ENCODE peak calls at places on chromosomes 11 and 22, in six cellular contexts. I, F, P, S, G and T are unnamed samples.

GRCh38 chr22:37696657-37697539 is at the start of gene TRIOBP:
- DNase-seq in I (peak), F (peak), P (peak), S (peak), G (peak), T (peak)

GRCh38 chr22:49960967-49961600 is 512 bp downstream of the PIM3 start:
- DNase-seq in I (no peak), F (no peak), P (peak), S (no peak), G (no peak), T (peak)

GRCh38 chr22:17997456-17997855 is 26.9 kb downstream of the MICAL3 start:
- DNase-seq in I (no peak), F (no peak), P (no peak), S (no peak), G (no peak), T (no peak)

GRCh38 chr11:78920329-78920728 is 345.7 kb upstream of the NARS2 start:
- DNase-seq in I (no peak), F (no peak), P (no peak), S (no peak), G (no peak), T (no peak)

GRCh38 chr11:60389279-60389910 is 6.9 kb upstream of the MS4A14 start:
- DNase-seq in I (no peak), F (no peak), P (no peak), S (no peak), G (no peak), T (no peak)

GRCh38 chr11:10693509-10694071 is at the start of gene IRAG1:
- DNase-seq in I (no peak), F (no peak), P (no peak), S (no peak), G (peak), T (no peak)

GRCh38 chr11:118789501-118790356 is 1.2 kb downstream of the DDX6 start:
- DNase-seq in I (peak), F (no peak), P (no peak), S (peak), G (no peak), T (peak)

GRCh38 chr22:37504964-37505363 is 14.3 kb downstream of the CARD10 start:
- DNase-seq in I (no peak), F (no peak), P (no peak), S (no peak), G (no peak), T (no peak)

GRCh38 chr11:44066732-44067131 is 662 bp downstream of the ACCS start:
- DNase-seq in I (no peak), F (no peak), P (no peak), S (peak), G (no peak), T (peak)

GRCh38 chr11:86183694-86184093 is 60.9 kb upstream of the EED start:
- DNase-seq in I (no peak), F (peak), P (no peak), S (no peak), G (no peak), T (peak)

GRCh38 chr22:20536590-20537324 is 29.3 kb downstream of the MED15 start:
- DNase-seq in I (no peak), F (no peak), P (no peak), S (no peak), G (no peak), T (no peak)

GRCh38 chr11:63445720-63446119 is 45.2 kb downstream of the PLAAT5 start:
- DNase-seq in I (no peak), F (no peak), P (no peak), S (no peak), G (no peak), T (no peak)

GRCh38 chr22:31140746-31141145 is 438 bp upstream of the PLA2G3 start:
- DNase-seq in I (no peak), F (no peak), P (no peak), S (no peak), G (peak), T (no peak)

GRCh38 chr11:121889168-121889567 is 226.8 kb downstream of the BLID start:
- DNase-seq in I (no peak), F (no peak), P (no peak), S (no peak), G (no peak), T (no peak)

GRCh38 chr11:119479685-119480275 is 56.8 kb upstream of the THY1 start:
- DNase-seq in I (no peak), F (no peak), P (no peak), S (peak), G (peak), T (peak)

GRCh38 chr22:28955817-28956216 is 72.4 kb downstream of the ZNRF3 start:
- DNase-seq in I (peak), F (peak), P (no peak), S (no peak), G (no peak), T (no peak)

GRCh38 chr11:93169950-93170561 is 27.7 kb downstream of the SLC36A4 start:
- DNase-seq in I (no peak), F (no peak), P (no peak), S (no peak), G (no peak), T (no peak)

GRCh38 chr11:67538306-67538705 is 15.1 kb upstream of the CABP2 start:
- DNase-seq in I (no peak), F (no peak), P (no peak), S (no peak), G (no peak), T (no peak)

GRCh38 chr11:64121637-64122410 is 44.1 kb downstream of the MACROD1 start:
- DNase-seq in I (no peak), F (no peak), P (no peak), S (peak), G (no peak), T (no peak)

GRCh38 chr22:33083212-33083611 is 25.0 kb upstream of the SYN3 start:
- DNase-seq in I (no peak), F (no peak), P (no peak), S (no peak), G (no peak), T (no peak)

GRCh38 chr11:107689317-107690202 is 22.3 kb downstream of the SLN start:
- DNase-seq in I (peak), F (peak), P (peak), S (peak), G (peak), T (peak)

GRCh38 chr11:128956401-128957203 is 13.9 kb upstream of the TP53AIP1 start:
- DNase-seq in I (peak), F (no peak), P (no peak), S (peak), G (no peak), T (peak)

GRCh38 chr11:6586434-6587359 is 16.7 kb downstream of the RRP8 start:
- DNase-seq in I (no peak), F (no peak), P (no peak), S (no peak), G (peak), T (no peak)

GRCh38 chr11:64681171-64681570 is 41.8 kb downstream of the NRXN2 start:
- DNase-seq in I (no peak), F (no peak), P (no peak), S (no peak), G (no peak), T (no peak)

GRCh38 chr11:2173150-2173693 is 1.6 kb upstream of the TH start:
- DNase-seq in I (no peak), F (no peak), P (no peak), S (no peak), G (no peak), T (no peak)

GRCh38 chr11:17076517-17077239 is 789 bp downstream of the RPS13 start:
- DNase-seq in I (no peak), F (no peak), P (no peak), S (no peak), G (no peak), T (no peak)

GRCh38 chr11:113014262-113014661 is 53.0 kb downstream of the NCAM1 start:
- DNase-seq in I (no peak), F (no peak), P (no peak), S (no peak), G (no peak), T (no peak)

GRCh38 chr11:66467756-66468155 is 1.1 kb downstream of the PELI3 start:
- DNase-seq in I (no peak), F (no peak), P (no peak), S (no peak), G (peak), T (no peak)

GRCh38 chr11:95652002-95652472 is 137.5 kb downstream of the FAM76B start:
- DNase-seq in I (no peak), F (no peak), P (no peak), S (no peak), G (no peak), T (peak)